ENCODE peak calls at places on chromosomes 12 and 14, in seven cellular contexts. F is mesendoderm, B is IMR-90, O is mesenchymal stem cell, W is H9, A is H1, P is trophoblast cell. L is an unnamed sample.

GRCh38 chr12:69655616-69656336 is 43.3 kb downstream of the BEST3 start:
- DNase-seq in P (peak; percentile 88), A (no peak), W (no peak), B (peak; percentile 90), O (peak; percentile 81), F (peak; percentile 27), L (no peak)

GRCh38 chr12:108302471-108303311 is 36.4 kb downstream of the CMKLR1 start:
- DNase-seq in F (peak; percentile 84), A (no peak), O (no peak), B (no peak), P (peak; percentile 86), W (peak; percentile 85), L (no peak)

GRCh38 chr12:123634142-123634561 is 523 bp downstream of the GTF2H3 start:
- DNase-seq in F (peak; percentile 16), O (no peak), B (no peak), W (no peak), P (no peak), A (no peak), L (no peak)

GRCh38 chr12:123916729-123917128 is 55.9 kb downstream of the CCDC92 start:
- DNase-seq in A (no peak), O (no peak), F (peak; percentile 34), B (peak; percentile 27), P (no peak), W (no peak), L (no peak)

GRCh38 chr12:92208613-92209121 is 63.0 kb upstream of the BTG1 start:
- DNase-seq in O (peak; percentile 73), F (peak; percentile 19), A (no peak), P (peak; percentile 35), B (peak; percentile 31), W (no peak), L (no peak)

GRCh38 chr12:25979059-25979458 is 20.6 kb downstream of the RASSF8 start:
- DNase-seq in W (no peak), O (no peak), A (no peak), F (peak; percentile 92), P (no peak), B (no peak), L (no peak)

GRCh38 chr14:72516936-72517408 is 376.9 kb downstream of the DPF3 start:
- DNase-seq in O (peak; percentile 82), A (peak; percentile 84), P (peak; percentile 86), B (peak; percentile 91), F (peak; percentile 84), W (peak; percentile 76), L (peak; percentile 75)

GRCh38 chr12:89414851-89415250 is 62.5 kb upstream of the DUSP6 start:
- DNase-seq in B (peak; percentile 75), F (peak; percentile 42), O (no peak), P (peak; percentile 60), W (no peak), A (no peak), L (no peak)

GRCh38 chr14:24284501-24285035 is 13.2 kb upstream of the RABGGTA start:
- DNase-seq in O (no peak), F (no peak), B (no peak), P (no peak), W (no peak), A (no peak), L (no peak)

GRCh38 chr12:85076688-85077430 is 40.7 kb downstream of the LRRIQ1 start:
- DNase-seq in W (no peak), B (peak; percentile 92), A (no peak), P (peak; percentile 66), O (peak; percentile 78), F (peak; percentile 84), L (peak; percentile 41)

GRCh38 chr12:89695100-89695499 is 13.5 kb downstream of the ATP2B1 start:
- DNase-seq in B (peak; percentile 77), F (no peak), O (peak; percentile 62), A (no peak), P (peak; percentile 23), W (no peak), L (no peak)

GRCh38 chr12:103093499-103094106 is 136.1 kb downstream of the ASCL1 start:
- DNase-seq in A (no peak), F (peak; percentile 59), B (no peak), O (no peak), P (peak; percentile 54), W (no peak), L (no peak)

GRCh38 chr12:109444263-109444662 is 32.8 kb downstream of the KCTD10 start:
- DNase-seq in P (peak; percentile 17), F (no peak), A (no peak), B (no peak), O (no peak), W (no peak), L (no peak)

GRCh38 chr14:54652188-54652889 is 85.4 kb downstream of the SAMD4A start:
- DNase-seq in A (no peak), F (peak; percentile 99), B (peak; percentile 100), O (peak; percentile 100), P (peak; percentile 97), W (peak; percentile 87), L (peak; percentile 53)

GRCh38 chr14:64654931-64655330 is 49.3 kb upstream of the PLEKHG3 start:
- DNase-seq in P (peak; percentile 49), O (peak; percentile 93), W (no peak), A (no peak), F (peak; percentile 16), B (no peak), L (no peak)

GRCh38 chr12:126752021-126752420 is 1514.9 kb upstream of the TMEM132C start:
- DNase-seq in P (no peak), W (no peak), A (no peak), B (no peak), O (no peak), F (no peak), L (no peak)

GRCh38 chr12:2053675-2054070 is 886 bp downstream of the CACNA1C start:
- DNase-seq in O (peak; percentile 43), A (no peak), F (no peak), P (no peak), W (no peak), B (no peak), L (no peak)

GRCh38 chr12:3034067-3034750 is 43.0 kb upstream of the TSPAN9 start:
- DNase-seq in W (peak; percentile 93), B (peak; percentile 71), F (peak; percentile 88), A (peak; percentile 92), O (peak; percentile 75), P (peak; percentile 69), L (peak; percentile 54)

GRCh38 chr12:81146228-81147225 is 68.6 kb downstream of the ACSS3 start:
- DNase-seq in A (no peak), W (no peak), F (no peak), O (no peak), P (no peak), B (no peak), L (no peak)

GRCh38 chr14:34174973-34175372 is 224.1 kb upstream of the EGLN3 start:
- DNase-seq in F (no peak), O (no peak), P (no peak), B (no peak), W (no peak), A (no peak), L (no peak)

GRCh38 chr14:87966816-87967215 is 26.2 kb downstream of the GALC start:
- DNase-seq in F (no peak), W (no peak), O (no peak), B (peak; percentile 38), P (no peak), A (no peak), L (no peak)

GRCh38 chr12:80176706-80177105 is 77.4 kb downstream of the OTOGL start:
- DNase-seq in F (no peak), B (no peak), O (no peak), P (no peak), A (no peak), W (no peak), L (no peak)

GRCh38 chr14:54881235-54881760 is 21.3 kb downstream of the GCH1 start:
- DNase-seq in A (no peak), B (peak; percentile 46), O (no peak), W (no peak), F (no peak), P (peak; percentile 29), L (no peak)

GRCh38 chr14:79161576-79161975 is 991.4 kb downstream of the NRXN3 start:
- DNase-seq in B (peak; percentile 56), P (peak; percentile 48), W (peak; percentile 52), F (peak; percentile 64), A (peak; percentile 60), O (peak; percentile 26), L (peak; percentile 46)

GRCh38 chr14:98077176-98077575 is 1194.8 kb downstream of the BCL11B start:
- DNase-seq in F (no peak), A (no peak), O (no peak), P (no peak), B (no peak), W (no peak), L (no peak)

DNA sequence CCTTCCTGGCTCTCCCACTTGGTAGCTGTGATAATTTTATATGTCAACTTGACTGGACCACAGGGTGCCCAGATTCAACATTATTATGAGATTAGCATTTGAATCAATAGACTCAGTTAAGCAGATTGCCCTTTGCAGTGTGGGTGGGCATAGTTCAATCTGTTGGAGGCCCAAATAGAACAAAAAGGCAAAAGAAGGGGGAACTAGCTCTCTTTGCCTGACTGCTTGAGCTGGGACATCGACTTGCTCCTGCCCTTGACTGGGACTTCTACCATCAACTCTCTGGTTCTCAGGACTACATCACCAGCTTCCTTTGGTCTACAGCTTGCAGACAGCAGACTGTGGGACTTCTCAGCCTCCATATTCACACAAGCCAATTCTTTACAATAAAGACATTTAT is 1189.2 kb downstream of the BCL11B start:
- DNase-seq in B (no peak), A (no peak), O (no peak), P (no peak), W (no peak), F (no peak), L (no peak)
- H3K4ac ChIP-seq in B (no peak overlapping the region), A (no peak overlapping the region), O (no peak overlapping the region), P (no peak overlapping the region), W (no peak overlapping the region), F (no peak overlapping the region), L (no peak overlapping the region)

GRCh38 chr12:105451798-105452197 is 121.3 kb downstream of the C12orf75 start:
- DNase-seq in P (no peak), B (no peak), A (no peak), W (no peak), O (no peak), F (no peak), L (no peak)
- H3K79me1 ChIP-seq in P (peaks cover 4% of the 10 kb centered on the region), B (no peaks in the 10 kb centered on the region), A (no peaks in the 10 kb centered on the region), W (no peaks in the 10 kb centered on the region), O (no peaks in the 10 kb centered on the region), F (no peaks in the 10 kb centered on the region), L (no peaks in the 10 kb centered on the region)

GRCh38 chr14:100077441-100077840 is 12.2 kb downstream of the EVL start:
- DNase-seq in P (no peak), A (no peak), F (no peak), W (no peak), O (no peak), B (no peak), L (no peak)
- H3K4ac ChIP-seq in P (no peak overlapping the region), A (no peak overlapping the region), F (no peak overlapping the region), W (no peak overlapping the region), O (no peak overlapping the region), B (no peak overlapping the region), L (no peak overlapping the region)

GRCh38 chr12:132510746-132511477 is 21.0 kb downstream of the FBRSL1 start:
- DNase-seq in P (no peak), O (no peak), F (no peak), W (no peak), A (no peak), B (no peak), L (no peak)

GRCh38 chr12:132512197-132513069 is 22.5 kb downstream of the FBRSL1 start:
- DNase-seq in W (no peak), F (no peak), O (no peak), P (no peak), A (no peak), B (no peak), L (no peak)

GRCh38 chr12:132513070-132513398 is 23.1 kb downstream of the FBRSL1 start:
- DNase-seq in F (no peak), W (no peak), O (no peak), A (no peak), B (peak; percentile 75), P (no peak), L (no peak)

GRCh38 chr12:132510111-132510724 is 20.3 kb downstream of the FBRSL1 start:
- DNase-seq in W (no peak), B (no peak), F (no peak), O (no peak), A (no peak), P (no peak), L (no peak)

GRCh38 chr12:132511516-132512196 is 21.7 kb downstream of the FBRSL1 start:
- DNase-seq in F (no peak), A (no peak), O (no peak), P (no peak), B (no peak), W (no peak), L (no peak)
- H3K79me1 ChIP-seq in F (peaks cover 5% of the 10 kb centered on the region), A (peaks cover 12% of the 10 kb centered on the region), O (peaks cover 61% of the 10 kb centered on the region), P (no peaks in the 10 kb centered on the region), B (peaks cover 3% of the 10 kb centered on the region), W (peaks cover 7% of the 10 kb centered on the region), L (peaks cover 15% of the 10 kb centered on the region)